ENCODE peak calls at places on chromosomes 2 and 18, in nine cellular contexts. One of them, this sample, is unnamed.
A peak's percentile ranks its signal among the peaks of the same experiment; 100 is the strongest.

GRCh38 chr2:236485519-236485918 is 84.1 kb upstream of the ACKR3 start:
- DNase-seq in HCT116: no peak
- DNase-seq in GM12878: no peak
- DNase-seq in A549: no peak
- DNase-seq in SK-N-SH: no peak
- DNase-seq in GM23338: peak; percentile 20
- DNase-seq in HepG2: no peak
- DNase-seq in K562: no peak
- DNase-seq in Panc1: no peak
- DNase-seq in this sample: no peak

GRCh38 chr2:44927979-44928659 is 13.4 kb upstream of the SIX3 start:
- DNase-seq in A549: no peak
- DNase-seq in HCT116: no peak
- DNase-seq in Panc1: no peak
- DNase-seq in K562: no peak
- DNase-seq in HepG2: no peak
- DNase-seq in GM23338: peak; percentile 77
- DNase-seq in SK-N-SH: no peak
- DNase-seq in GM12878: no peak
- DNase-seq in this sample: no peak

GRCh38 chr2:203126971-203127370 is 111.8 kb upstream of the CYP20A1 start:
- DNase-seq in Panc1: no peak
- DNase-seq in HepG2: no peak
- DNase-seq in GM23338: no peak
- DNase-seq in A549: no peak
- DNase-seq in SK-N-SH: no peak
- DNase-seq in K562: no peak
- DNase-seq in HCT116: no peak
- DNase-seq in GM12878: no peak
- DNase-seq in this sample: no peak

GRCh38 chr2:66494708-66495107 is 59.8 kb downstream of the MEIS1 start:
- DNase-seq in A549: no peak
- DNase-seq in Panc1: no peak
- DNase-seq in SK-N-SH: no peak
- DNase-seq in GM12878: no peak
- DNase-seq in HCT116: no peak
- DNase-seq in GM23338: no peak
- DNase-seq in K562: peak; percentile 17
- DNase-seq in HepG2: peak; percentile 16
- DNase-seq in this sample: no peak

GRCh38 chr2:109454764-109455394 is 158.9 kb downstream of the SEPTIN10 start:
- DNase-seq in A549: no peak
- DNase-seq in HCT116: no peak
- DNase-seq in K562: no peak
- DNase-seq in GM12878: no peak
- DNase-seq in SK-N-SH: no peak
- DNase-seq in GM23338: no peak
- DNase-seq in Panc1: no peak
- DNase-seq in HepG2: no peak
- DNase-seq in this sample: no peak

GRCh38 chr2:7924033-7924762 is 757.7 kb upstream of the ID2 start:
- DNase-seq in HepG2: no peak
- DNase-seq in A549: no peak
- DNase-seq in SK-N-SH: no peak
- DNase-seq in GM23338: no peak
- DNase-seq in Panc1: no peak
- DNase-seq in K562: no peak
- DNase-seq in GM12878: no peak
- DNase-seq in HCT116: no peak
- DNase-seq in this sample: no peak

GRCh38 chr2:219551412-219551811 is 7.6 kb downstream of the TMEM198 start:
- DNase-seq in K562: peak; percentile 60
- DNase-seq in GM23338: peak; percentile 64
- DNase-seq in HepG2: no peak
- DNase-seq in Panc1: no peak
- DNase-seq in A549: no peak
- DNase-seq in SK-N-SH: peak; percentile 86
- DNase-seq in HCT116: no peak
- DNase-seq in GM12878: no peak
- DNase-seq in this sample: no peak

GRCh38 chr2:111898703-111899514 is 502 bp downstream of the MERTK start:
- DNase-seq in HCT116: no peak
- DNase-seq in HepG2: no peak
- DNase-seq in GM12878: no peak
- DNase-seq in GM23338: peak; percentile 62
- DNase-seq in A549: no peak
- DNase-seq in SK-N-SH: no peak
- DNase-seq in K562: no peak
- DNase-seq in Panc1: no peak
- DNase-seq in this sample: no peak

GRCh38 chr2:31675485-31675901 is 94.8 kb upstream of the SRD5A2 start:
- DNase-seq in HepG2: peak; percentile 71
- DNase-seq in K562: no peak
- DNase-seq in GM23338: peak; percentile 52
- DNase-seq in GM12878: no peak
- DNase-seq in HCT116: peak; percentile 15
- DNase-seq in SK-N-SH: no peak
- DNase-seq in A549: no peak
- DNase-seq in Panc1: no peak
- DNase-seq in this sample: no peak

GRCh38 chr2:138364554-138365162 is 136.9 kb upstream of the SPOPL start:
- DNase-seq in SK-N-SH: no peak
- DNase-seq in K562: no peak
- DNase-seq in GM23338: no peak
- DNase-seq in Panc1: no peak
- DNase-seq in A549: no peak
- DNase-seq in HCT116: no peak
- DNase-seq in GM12878: no peak
- DNase-seq in HepG2: no peak
- DNase-seq in this sample: no peak

GRCh38 chr2:159497256-159497655 is 119.1 kb downstream of the BAZ2B start:
- DNase-seq in GM12878: no peak
- DNase-seq in GM23338: no peak
- DNase-seq in Panc1: no peak
- DNase-seq in SK-N-SH: peak; percentile 14
- DNase-seq in A549: peak; percentile 57
- DNase-seq in K562: peak; percentile 75
- DNase-seq in HCT116: peak; percentile 82
- DNase-seq in HepG2: peak; percentile 41
- DNase-seq in this sample: peak; percentile 81

GRCh38 chr2:217924346-217924901 is 78.4 kb downstream of the TNS1 start:
- DNase-seq in HepG2: no peak
- DNase-seq in GM12878: no peak
- DNase-seq in Panc1: no peak
- DNase-seq in K562: no peak
- DNase-seq in SK-N-SH: no peak
- DNase-seq in GM23338: no peak
- DNase-seq in HCT116: no peak
- DNase-seq in A549: no peak
- DNase-seq in this sample: no peak

GRCh38 chr2:217919781-217920351 is 82.9 kb downstream of the TNS1 start:
- DNase-seq in Panc1: no peak
- DNase-seq in GM12878: no peak
- DNase-seq in HCT116: no peak
- DNase-seq in SK-N-SH: no peak
- DNase-seq in K562: no peak
- DNase-seq in GM23338: peak; percentile 41
- DNase-seq in HepG2: no peak
- DNase-seq in A549: no peak
- DNase-seq in this sample: no peak

GRCh38 chr2:217923007-217923686 is 79.6 kb downstream of the TNS1 start:
- DNase-seq in Panc1: no peak
- DNase-seq in GM12878: no peak
- DNase-seq in SK-N-SH: no peak
- DNase-seq in HepG2: no peak
- DNase-seq in K562: no peak
- DNase-seq in GM23338: no peak
- DNase-seq in HCT116: no peak
- DNase-seq in A549: no peak
- DNase-seq in this sample: no peak

GRCh38 chr2:217920879-217921603 is 81.8 kb downstream of the TNS1 start:
- DNase-seq in GM23338: peak; percentile 64
- DNase-seq in HCT116: no peak
- DNase-seq in GM12878: no peak
- DNase-seq in A549: no peak
- DNase-seq in HepG2: no peak
- DNase-seq in K562: no peak
- DNase-seq in SK-N-SH: peak; percentile 86
- DNase-seq in Panc1: no peak
- DNase-seq in this sample: no peak

GRCh38 chr2:217922101-217923006 is 80.4 kb downstream of the TNS1 start:
- DNase-seq in GM23338: no peak
- DNase-seq in A549: no peak
- DNase-seq in SK-N-SH: peak; percentile 73
- DNase-seq in HepG2: no peak
- DNase-seq in GM12878: no peak
- DNase-seq in HCT116: no peak
- DNase-seq in Panc1: no peak
- DNase-seq in K562: no peak
- DNase-seq in this sample: no peak
- TF ChIP-seq REST in GM23338: no peak
- TF ChIP-seq REST in A549: no peak
- TF ChIP-seq REST in SK-N-SH: no peak
- TF ChIP-seq REST in HepG2: no peak
- TF ChIP-seq REST in GM12878: no peak
- TF ChIP-seq REST in HCT116: no peak
- TF ChIP-seq REST in Panc1: no peak
- TF ChIP-seq REST in K562: no peak
- TF ChIP-seq REST in this sample: no peak

GRCh38 chr2:225124311-225124832 is 82.1 kb upstream of the DOCK10 start:
- DNase-seq in GM23338: no peak
- DNase-seq in K562: no peak
- DNase-seq in HepG2: no peak
- DNase-seq in SK-N-SH: no peak
- DNase-seq in HCT116: no peak
- DNase-seq in A549: no peak
- DNase-seq in Panc1: no peak
- DNase-seq in GM12878: no peak
- DNase-seq in this sample: no peak

GRCh38 chr2:225122582-225123486 is 80.6 kb upstream of the DOCK10 start:
- DNase-seq in SK-N-SH: peak; percentile 26
- DNase-seq in Panc1: no peak
- DNase-seq in GM12878: no peak
- DNase-seq in HCT116: no peak
- DNase-seq in GM23338: peak; percentile 58
- DNase-seq in K562: no peak
- DNase-seq in HepG2: no peak
- DNase-seq in A549: no peak
- DNase-seq in this sample: no peak

GRCh38 chr2:225122007-225122406 is 79.7 kb upstream of the DOCK10 start:
- DNase-seq in Panc1: no peak
- DNase-seq in SK-N-SH: no peak
- DNase-seq in HepG2: no peak
- DNase-seq in HCT116: no peak
- DNase-seq in A549: no peak
- DNase-seq in K562: no peak
- DNase-seq in GM23338: no peak
- DNase-seq in GM12878: no peak
- DNase-seq in this sample: no peak

GRCh38 chr2:225117061-225117716 is 74.9 kb upstream of the DOCK10 start:
- DNase-seq in GM23338: no peak
- DNase-seq in HCT116: no peak
- DNase-seq in K562: no peak
- DNase-seq in A549: no peak
- DNase-seq in Panc1: no peak
- DNase-seq in GM12878: no peak
- DNase-seq in HepG2: no peak
- DNase-seq in SK-N-SH: no peak
- DNase-seq in this sample: no peak

DNA sequence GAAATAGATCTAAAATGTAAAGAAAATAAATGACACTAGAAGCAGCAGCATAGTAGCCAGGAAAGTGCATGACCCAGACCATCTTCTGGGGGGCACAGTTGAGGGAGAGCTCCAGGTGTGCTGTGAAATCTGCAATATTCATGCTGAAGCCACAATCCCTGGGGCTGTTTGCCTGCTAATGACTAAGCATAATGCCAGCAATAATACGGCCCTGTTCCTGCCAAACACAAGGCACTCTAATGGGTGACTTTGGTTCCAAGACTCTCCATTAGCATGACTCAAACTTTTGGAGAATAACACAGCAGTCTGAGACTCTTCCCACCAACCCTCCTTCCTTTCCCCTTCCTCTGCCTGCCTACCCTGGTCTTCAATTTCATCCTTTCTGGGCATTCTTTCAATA is 77.9 kb upstream of the DOCK10 start:
- DNase-seq in K562: no peak
- DNase-seq in Panc1: no peak
- DNase-seq in GM12878: no peak
- DNase-seq in HepG2: no peak
- DNase-seq in GM23338: no peak
- DNase-seq in A549: peak; percentile 24
- DNase-seq in HCT116: no peak
- DNase-seq in SK-N-SH: no peak
- DNase-seq in this sample: no peak
- TF ChIP-seq REST in K562: no peak
- TF ChIP-seq REST in Panc1: no peak
- TF ChIP-seq REST in GM12878: no peak
- TF ChIP-seq REST in HepG2: no peak
- TF ChIP-seq REST in GM23338: no peak
- TF ChIP-seq REST in A549: no peak
- TF ChIP-seq REST in HCT116: no peak
- TF ChIP-seq REST in SK-N-SH: no peak
- TF ChIP-seq REST in this sample: no peak

DNA sequence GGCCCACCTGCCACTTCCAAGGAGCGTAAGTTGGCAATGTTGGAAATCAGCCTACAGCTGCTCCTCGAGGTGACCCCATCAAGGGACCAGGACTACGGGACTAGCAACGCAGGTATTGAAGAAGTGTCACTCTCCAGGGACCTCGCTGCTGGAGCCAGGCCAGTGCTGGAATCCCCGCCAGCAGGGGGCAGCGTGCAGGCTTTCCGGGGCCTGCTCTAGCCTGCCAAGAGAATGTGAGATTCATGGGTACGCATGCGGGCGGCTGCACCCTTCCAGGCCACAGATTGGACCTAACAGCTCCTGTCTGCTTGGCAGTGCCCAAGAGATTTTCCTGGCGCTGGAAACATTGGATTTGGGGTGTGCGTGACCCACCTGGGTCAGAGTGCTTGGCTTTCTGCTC is 182.8 kb upstream of the RAB12 start:
- DNase-seq in GM23338: peak; percentile 70
- DNase-seq in A549: no peak
- DNase-seq in SK-N-SH: no peak
- DNase-seq in GM12878: no peak
- DNase-seq in Panc1: no peak
- DNase-seq in HepG2: peak; percentile 24
- DNase-seq in HCT116: peak; percentile 16
- DNase-seq in K562: peak; percentile 43
- DNase-seq in this sample: no peak
- TF ChIP-seq REST in GM23338: no peak
- TF ChIP-seq REST in A549: no peak
- TF ChIP-seq REST in SK-N-SH: no peak
- TF ChIP-seq REST in GM12878: no peak
- TF ChIP-seq REST in Panc1: no peak
- TF ChIP-seq REST in HepG2: no peak
- TF ChIP-seq REST in HCT116: no peak
- TF ChIP-seq REST in K562: no peak
- TF ChIP-seq REST in this sample: no peak

DNA sequence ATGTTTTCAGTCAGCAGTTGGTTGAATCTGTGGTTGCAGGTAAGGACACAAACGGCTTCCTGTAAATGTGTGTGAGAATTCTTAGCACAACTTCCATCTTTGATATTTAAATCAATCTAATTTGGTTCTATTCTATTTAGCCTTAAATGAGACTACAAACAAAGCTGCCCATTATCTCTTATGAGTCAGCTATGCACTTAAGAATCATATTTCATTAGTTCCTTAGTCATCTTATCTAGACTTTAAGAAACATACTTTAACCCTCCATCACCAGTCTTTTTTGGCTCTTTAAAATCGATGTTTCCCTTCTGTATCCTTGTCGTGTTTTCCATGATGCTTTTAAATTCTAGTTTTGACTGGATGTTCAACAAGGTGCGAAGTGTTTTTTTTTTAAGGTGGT is 114.4 kb upstream of the TMEM200C start:
- DNase-seq in Panc1: no peak
- DNase-seq in K562: no peak
- DNase-seq in HepG2: no peak
- DNase-seq in A549: no peak
- DNase-seq in HCT116: no peak
- DNase-seq in GM23338: no peak
- DNase-seq in GM12878: no peak
- DNase-seq in SK-N-SH: no peak
- DNase-seq in this sample: no peak
- TF ChIP-seq REST in Panc1: no peak
- TF ChIP-seq REST in K562: no peak
- TF ChIP-seq REST in HepG2: no peak
- TF ChIP-seq REST in A549: no peak
- TF ChIP-seq REST in HCT116: no peak
- TF ChIP-seq REST in GM23338: no peak
- TF ChIP-seq REST in GM12878: no peak
- TF ChIP-seq REST in SK-N-SH: no peak
- TF ChIP-seq REST in this sample: no peak

This sample was measured in HL-60.